ENCODE peak calls at places on chromosome 15, in ten cellular contexts. Z is transverse colon, D is stomach, V is A549, N is sigmoid colon, Q is H1, G is HepG2, F is GM12878, K is K562, A is ovary. Y is an unnamed sample.

GRCh38 chr15:64903331-64903950 is 8.3 kb upstream of the ANKDD1A start:
- DNase-seq in D (no peak), K (no peak), F (no peak), Q (no peak), V (no peak), G (no peak), N (no peak), Z (no peak), A (no peak), Y (no peak)

GRCh38 chr15:69126054-69126469 is 34.4 kb upstream of the GLCE start:
- DNase-seq in N (no peak), Z (no peak), Q (no peak), K (no peak), F (no peak), D (no peak), V (peak; percentile 72), A (no peak), G (peak; percentile 80), Y (no peak)

GRCh38 chr15:58405865-58406264 is 25.9 kb upstream of the LIPC start:
- DNase-seq in Q (no peak), G (no peak), V (no peak), N (no peak), K (no peak), D (no peak), A (no peak), F (no peak), Z (no peak), Y (no peak)

GRCh38 chr15:35437157-35437556 is 108.8 kb downstream of the DPH6 start:
- DNase-seq in A (no peak), N (no peak), D (no peak), G (no peak), Q (no peak), F (no peak), Z (no peak), K (peak; percentile 4), V (no peak), Y (no peak)

GRCh38 chr15:76179023-76179422 is 119.2 kb downstream of the TMEM266 start:
- DNase-seq in F (no peak), Q (no peak), K (no peak), V (no peak), D (no peak), Z (no peak), G (no peak), N (no peak), A (no peak), Y (no peak)

GRCh38 chr15:35495075-35495474 is 50.9 kb downstream of the DPH6 start:
- DNase-seq in A (no peak), N (no peak), G (no peak), V (no peak), F (no peak), D (no peak), Z (no peak), Q (no peak), K (no peak), Y (no peak)

GRCh38 chr15:43877371-43877770 is 50.6 kb downstream of the WDR76 start:
- DNase-seq in Z (no peak), F (no peak), V (no peak), A (no peak), Q (no peak), K (no peak), N (no peak), D (no peak), G (peak; percentile 27), Y (no peak)

GRCh38 chr15:51132384-51133139 is 37.9 kb upstream of the TNFAIP8L3 start:
- DNase-seq in A (peak; percentile 82), N (peak; percentile 74), D (no peak), F (no peak), G (peak; percentile 28), Z (peak; percentile 49), Q (peak; percentile 72), K (peak; percentile 55), V (peak; percentile 69), Y (peak; percentile 72)

GRCh38 chr15:48925714-48926223 is 38.0 kb downstream of the SHC4 start:
- DNase-seq in V (peak; percentile 78), G (peak; percentile 29), F (no peak), K (peak; percentile 22), D (no peak), N (no peak), Q (no peak), Z (no peak), A (no peak), Y (no peak)

GRCh38 chr15:86066174-86066829 is 13.4 kb upstream of the AGBL1 start:
- DNase-seq in K (no peak), F (no peak), A (no peak), V (no peak), Z (no peak), N (no peak), G (no peak), D (no peak), Q (no peak), Y (no peak)

GRCh38 chr15:80773122-80773551 is 6.0 kb upstream of the CEMIP start:
- DNase-seq in F (no peak), G (no peak), V (no peak), D (no peak), K (no peak), Z (no peak), N (no peak), A (no peak), Q (no peak), Y (no peak)

GRCh38 chr15:59828871-59829270 is 139.8 kb upstream of the BNIP2 start:
- DNase-seq in N (no peak), Q (no peak), G (no peak), F (no peak), D (no peak), A (no peak), K (no peak), V (no peak), Z (no peak), Y (no peak)
- TF ChIP-seq EP300 in N (no peak), Q (no peak), G (no peak), F (no peak), D (no peak), A (no peak), K (no peak), V (no peak), Z (no peak), Y (no peak)

GRCh38 chr15:40963201-40963600 is 9.9 kb downstream of the CHAC1 start:
- DNase-seq in A (no peak), Z (no peak), N (peak; percentile 53), Q (no peak), K (no peak), D (no peak), F (no peak), G (no peak), V (no peak), Y (no peak)

GRCh38 chr15:40964006-40964405 is 10.7 kb downstream of the CHAC1 start:
- DNase-seq in Q (no peak), Z (no peak), A (no peak), V (no peak), F (no peak), K (no peak), N (peak; percentile 51), D (no peak), G (no peak), Y (no peak)

GRCh38 chr15:40964634-40965033 is 11.4 kb downstream of the CHAC1 start:
- DNase-seq in G (no peak), V (no peak), A (no peak), K (no peak), N (peak; percentile 51), F (no peak), Z (no peak), Q (no peak), D (no peak), Y (no peak)

GRCh38 chr15:40969363-40969762 is 16.1 kb downstream of the CHAC1 start:
- DNase-seq in A (no peak), V (no peak), N (peak; percentile 18), G (no peak), K (no peak), F (no peak), Z (no peak), Q (no peak), D (no peak), Y (no peak)

DNA sequence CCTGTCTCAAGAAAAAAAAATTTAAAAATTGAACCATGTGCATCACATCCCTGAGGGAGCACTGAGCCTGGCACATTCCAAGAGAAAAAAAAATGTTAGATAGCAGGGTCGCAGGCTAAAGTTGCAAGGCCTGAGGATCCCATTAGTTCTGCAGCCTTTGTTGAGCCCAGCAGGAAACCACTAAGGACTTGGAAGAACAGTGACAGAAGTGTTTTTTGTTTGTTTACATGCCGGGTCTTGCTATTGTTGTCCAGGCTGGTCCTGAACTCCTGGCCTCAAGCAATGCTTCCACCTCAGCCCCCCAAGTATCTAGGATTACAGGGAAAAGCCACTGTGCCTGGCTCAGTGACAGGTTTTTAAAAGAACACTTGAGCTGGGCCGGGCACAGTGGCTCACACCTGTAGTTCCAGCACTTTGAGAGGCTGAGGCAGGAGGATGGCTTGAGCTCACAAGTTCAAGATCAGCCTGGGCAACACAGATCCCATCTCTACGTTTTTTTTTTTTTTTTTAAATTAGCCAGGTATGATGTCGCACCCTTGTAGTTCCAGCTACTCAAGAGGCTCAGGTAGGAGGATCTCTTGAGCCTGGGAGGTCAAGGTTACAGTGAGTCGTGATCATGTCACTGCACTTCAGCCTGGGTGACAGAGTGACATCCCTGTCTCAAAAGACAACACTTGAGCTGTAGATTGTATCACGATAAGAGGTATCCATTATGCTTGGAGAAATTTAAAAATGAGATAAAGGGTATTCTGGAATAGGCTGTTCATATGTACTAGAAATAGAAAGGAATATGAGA is 15.2 kb downstream of the CHAC1 start:
- DNase-seq in Z (no peak), V (no peak), F (no peak), K (no peak), Q (no peak), A (no peak), G (no peak), D (no peak), N (peak; percentile 2), Y (no peak)
- H3K27ac ChIP-seq in Z (no peak overlapping the region), V (no peak overlapping the region), F (no peak overlapping the region), K (no peak overlapping the region), Q (no peak overlapping the region), A (no peak overlapping the region), G (no peak overlapping the region), D (no peak overlapping the region), N (no peak overlapping the region), Y (no peak overlapping the region)

DNA sequence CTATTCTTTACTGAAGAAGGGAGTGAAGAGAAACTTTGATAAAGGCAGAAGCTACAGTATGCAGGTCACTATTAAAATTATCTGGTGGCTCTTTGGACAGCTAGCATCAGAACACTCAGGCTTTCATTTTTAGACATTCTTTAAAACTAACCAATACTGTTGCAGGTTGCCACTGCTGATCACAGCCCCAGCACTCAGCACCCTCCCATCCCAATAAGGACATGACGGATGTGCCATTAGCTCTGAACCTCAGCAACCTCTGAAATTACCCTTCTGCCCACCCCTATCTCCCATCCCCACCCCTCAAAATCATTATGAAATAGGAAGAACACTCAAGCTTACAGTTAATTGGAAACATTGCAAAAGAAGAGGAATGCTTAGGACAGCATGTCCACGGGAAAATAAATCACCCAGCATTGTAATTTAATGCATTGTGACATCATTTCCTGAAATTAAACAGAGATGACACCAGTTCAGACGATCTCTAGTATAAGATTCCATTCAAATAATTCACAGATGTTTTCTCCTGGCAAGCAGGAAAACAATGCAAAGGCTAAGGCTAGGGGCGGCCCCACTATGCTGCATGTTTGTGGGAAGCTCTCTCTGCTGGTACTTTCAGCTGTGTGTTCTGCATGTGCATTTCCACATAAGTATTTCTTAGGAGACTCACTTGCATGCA is 71.6 kb downstream of the MEIS2 start:
- DNase-seq in N (no peak), D (no peak), Z (no peak), G (no peak), Q (no peak), A (no peak), F (no peak), K (no peak), V (no peak), Y (no peak)
- TF ChIP-seq EP300 in N (no peak), D (no peak), Z (no peak), G (no peak), Q (no peak), A (no peak), F (no peak), K (no peak), V (no peak), Y (no peak)

GRCh38 chr15:74642724-74643367 is 27.2 kb downstream of the CLK3 start:
- DNase-seq in V (no peak), Z (peak; percentile 44), D (peak; percentile 61), F (no peak), A (no peak), K (peak; percentile 64), G (no peak), Q (no peak), N (no peak), Y (no peak)
- H3K27ac ChIP-seq in V (no peak overlapping the region), Z (peak overlapping the region; percentile 67), D (peak overlapping the region; percentile 73), F (no peak overlapping the region), A (no peak overlapping the region), K (peak overlapping the region; percentile 63), G (no peak overlapping the region), Q (peak overlapping the region; percentile 78), N (peak overlapping the region; percentile 30), Y (peak overlapping the region; percentile 7)

Y was measured in tibial nerve.